ENCODE peak calls at places on chromosome 17, in eight cellular contexts. P is mucosa of gallbladder; Q is NCI-H345; U is kidney tubule cell; L is cardiac fibroblast; Y is activated CD4-positive, alpha-beta T cell treated with anti-CD3 and anti-CD28 coated beads, Interleukin-2, amount 50 U/mL, for 1 hour; Z is tibial artery; H is fibroblast of pulmonary artery. X is an unnamed sample.

GRCh38 chr17:20315821-20316220 is 151.5 kb downstream of the LGALS9B start:
- DNase-seq in L (no peak), Z (no peak), U (no peak), H (no peak), P (no peak), Q (peak; percentile 0), Y (no peak), X (no peak)

GRCh38 chr17:78040561-78041400 is 82.3 kb downstream of the TNRC6C start:
- DNase-seq in H (peak; percentile 53), P (peak; percentile 42), L (peak; percentile 55), Y (peak; percentile 41), Z (peak; percentile 80), U (peak; percentile 28), Q (peak; percentile 86), X (no peak)

GRCh38 chr17:22515599-22515998 is 823.3 kb downstream of the KCNJ18 start:
- DNase-seq in Q (no peak), Z (no peak), P (no peak), L (no peak), H (no peak), U (no peak), Y (no peak), X (no peak)

GRCh38 chr17:4896332-4897197 is 2.8 kb upstream of the C17orf107 start:
- DNase-seq in H (no peak), Q (no peak), P (no peak), Z (no peak), L (no peak), Y (no peak), U (no peak), X (no peak)

GRCh38 chr17:58786586-58787295 is 31.1 kb downstream of the PPM1E start:
- DNase-seq in H (peak; percentile 89), Y (no peak), L (peak; percentile 85), P (no peak), U (peak; percentile 51), Q (peak; percentile 20), Z (no peak), X (no peak)

GRCh38 chr17:42284020-42284369 is 4.3 kb upstream of the STAT5A start:
- DNase-seq in Y (no peak), Z (no peak), H (no peak), L (no peak), P (no peak), U (no peak), Q (no peak), X (no peak)

GRCh38 chr17:71111945-71112344 is 942.6 kb downstream of the KCNJ2 start:
- DNase-seq in Y (no peak), U (no peak), L (no peak), H (no peak), Z (no peak), P (no peak), Q (no peak), X (no peak)

GRCh38 chr17:72632026-72632684 is 460.3 kb downstream of the SLC39A11 start:
- DNase-seq in L (no peak), Y (no peak), Z (no peak), H (no peak), U (peak; percentile 29), Q (peak; percentile 91), P (peak; percentile 88), X (no peak)

GRCh38 chr17:34255381-34255732 is 272 bp downstream of the CCL2 start:
- DNase-seq in P (no peak), Y (no peak), L (no peak), Q (no peak), U (no peak), Z (no peak), H (no peak), X (no peak)